ENCODE peak calls at places on chromosomes 5 and 9, in seven cellular contexts. T is substantia nigra; D is GM04504; F is occipital lobe; S is stimulated activated CD4-positive, alpha-beta T cell treated with anti-CD3 and anti-CD28 coated beads, Interleukin-2, amount 100 ng/mL, for 48 hours; E is CD8-positive, alpha-beta T cell; P is heart right ventricle. I is an unnamed sample.

GRCh38 chr9:73916016-73916673 is 581.0 kb upstream of the RORB start:
- DNase-seq in T (no peak), D (no peak), F (no peak), S (no peak), E (no peak), P (no peak), I (no peak)

GRCh38 chr5:35852084-35852734 is 4.5 kb upstream of the IL7R start:
- DNase-seq in T (no peak), D (no peak), F (no peak), S (no peak), E (no peak), P (no peak), I (no peak)

GRCh38 chr5:79971156-79971555 is 19.9 kb downstream of the MTX3 start:
- DNase-seq in T (no peak), D (peak), F (no peak), S (no peak), E (no peak), P (no peak), I (no peak)

GRCh38 chr5:147576646-147577535 is 67.0 kb upstream of the DPYSL3 start:
- DNase-seq in T (no peak), D (peak), F (no peak), S (peak), E (peak), P (peak), I (peak)

GRCh38 chr5:95996904-95997751 is 35.5 kb upstream of the ELL2 start:
- DNase-seq in T (no peak), D (no peak), F (no peak), S (no peak), E (no peak), P (no peak), I (no peak)

GRCh38 chr5:140926903-140927573 is 939 bp downstream of the PCDHAC1 start:
- DNase-seq in T (no peak), D (no peak), F (peak), S (no peak), E (no peak), P (peak), I (no peak)

GRCh38 chr5:128053291-128053954 is 30.1 kb upstream of the SLC12A2 start:
- DNase-seq in T (no peak), D (no peak), F (no peak), S (no peak), E (no peak), P (no peak), I (no peak)

GRCh38 chr9:116501871-116502270 is 185.2 kb upstream of the TRIM32 start:
- DNase-seq in T (no peak), D (no peak), F (no peak), S (no peak), E (no peak), P (no peak), I (no peak)

GRCh38 chr5:181053760-181054122 is 13.7 kb downstream of the BTNL9 start:
- DNase-seq in T (no peak), D (no peak), F (no peak), S (no peak), E (no peak), P (no peak), I (no peak)

GRCh38 chr9:15221746-15222145 is 85.3 kb downstream of the TTC39B start:
- DNase-seq in T (no peak), D (peak), F (no peak), S (no peak), E (no peak), P (no peak), I (no peak)

GRCh38 chr5:136192015-136192525 is 892 bp downstream of the SMIM32 start:
- DNase-seq in T (no peak), D (no peak), F (no peak), S (no peak), E (no peak), P (no peak), I (no peak)

GRCh38 chr9:119268985-119269384 is 100.2 kb downstream of the BRINP1 start:
- DNase-seq in T (no peak), D (no peak), F (no peak), S (no peak), E (no peak), P (no peak), I (no peak)

GRCh38 chr9:15714746-15715145 is 161.9 kb downstream of the CCDC171 start:
- DNase-seq in T (no peak), D (no peak), F (no peak), S (no peak), E (no peak), P (no peak), I (no peak)

GRCh38 chr5:96243862-96244261 is 189.2 kb downstream of the PCSK1 start:
- DNase-seq in T (no peak), D (no peak), F (no peak), S (no peak), E (no peak), P (no peak), I (no peak)

GRCh38 chr9:83154087-83154736 is 91.3 kb upstream of the RASEF start:
- DNase-seq in T (no peak), D (no peak), F (no peak), S (no peak), E (no peak), P (no peak), I (no peak)

GRCh38 chr5:14204785-14205321 is 61.7 kb downstream of the TRIO start:
- DNase-seq in T (no peak), D (no peak), F (no peak), S (no peak), E (no peak), P (peak), I (peak)

GRCh38 chr5:1406681-1407640 is 38.3 kb downstream of the SLC6A3 start:
- DNase-seq in T (no peak), D (no peak), F (no peak), S (no peak), E (no peak), P (no peak), I (peak)

GRCh38 chr9:115262477-115262876 is 144.5 kb upstream of the TNC start:
- DNase-seq in T (no peak), D (peak), F (no peak), S (no peak), E (no peak), P (peak), I (no peak)

GRCh38 chr5:80191991-80192398 is 63.9 kb downstream of the SERINC5 start:
- DNase-seq in T (no peak), D (no peak), F (peak), S (no peak), E (no peak), P (peak), I (no peak)

GRCh38 chr5:149936044-149936699 is 8.4 kb downstream of the PDE6A start:
- DNase-seq in T (no peak), D (no peak), F (no peak), S (no peak), E (no peak), P (no peak), I (no peak)

GRCh38 chr9:77215874-77216273 is 38.5 kb downstream of the VPS13A start:
- DNase-seq in T (no peak), D (no peak), F (no peak), S (no peak), E (no peak), P (no peak), I (no peak)

GRCh38 chr5:150479416-150479815 is 28.5 kb upstream of the NDST1 start:
- DNase-seq in T (no peak), D (no peak), F (no peak), S (no peak), E (no peak), P (no peak), I (no peak)

GRCh38 chr9:123085916-123086315 is 52.4 kb downstream of the GPR21 start:
- DNase-seq in T (no peak), D (no peak), F (no peak), S (no peak), E (no peak), P (no peak), I (no peak)

GRCh38 chr5:80654054-80654390 is 430 bp upstream of the MSH3 start:
- DNase-seq in T (no peak), D (no peak), F (no peak), S (no peak), E (no peak), P (no peak), I (no peak)